ENCODE peak calls at places on chromosomes 5 and 9, in seven cellular contexts. Q is kidney epithelial cell, G is ovary, P is cardiac muscle cell, R is omental fat pad, V is CD14-positive monocyte, U is HFFc6. W is an unnamed sample.

GRCh38 chr9:77912895-77913693 is 118.5 kb downstream of the GNAQ start:
- DNase-seq in Q (no peak), G (no peak), P (no peak), R (no peak), V (no peak), U (peak), W (no peak)

GRCh38 chr5:54703091-54703490 is 185.5 kb downstream of the SNX18 start:
- DNase-seq in Q (peak), G (peak), P (no peak), R (no peak), V (no peak), U (peak), W (no peak)

GRCh38 chr5:112116372-112116771 is 302.7 kb downstream of the EPB41L4A start:
- DNase-seq in Q (no peak), G (no peak), P (no peak), R (no peak), V (no peak), U (no peak), W (no peak)

GRCh38 chr5:106873558-106873957 is 797.2 kb downstream of the EFNA5 start:
- DNase-seq in Q (peak), G (no peak), P (no peak), R (no peak), V (no peak), U (no peak), W (no peak)

GRCh38 chr9:78923966-78924659 is 627.2 kb downstream of the PSAT1 start:
- DNase-seq in Q (no peak), G (no peak), P (no peak), R (no peak), V (no peak), U (no peak), W (no peak)

GRCh38 chr5:88952344-88952743 is 69.4 kb upstream of the MEF2C start:
- DNase-seq in Q (no peak), G (no peak), P (peak), R (no peak), V (no peak), U (no peak), W (no peak)

GRCh38 chr5:95060100-95060499 is 224.8 kb downstream of the MCTP1 start:
- DNase-seq in Q (no peak), G (no peak), P (no peak), R (no peak), V (no peak), U (no peak), W (no peak)

GRCh38 chr5:53411388-53411787 is 69.0 kb upstream of the FST start:
- DNase-seq in Q (no peak), G (no peak), P (no peak), R (no peak), V (no peak), U (no peak), W (peak)

GRCh38 chr5:178122346-178122745 is 8.5 kb upstream of the RMND5B start:
- DNase-seq in Q (no peak), G (no peak), P (no peak), R (no peak), V (no peak), U (no peak), W (no peak)

GRCh38 chr5:131212471-131213021 is 41.8 kb downstream of the LYRM7 start:
- DNase-seq in Q (no peak), G (no peak), P (no peak), R (no peak), V (no peak), U (no peak), W (peak)

GRCh38 chr5:55176176-55176818 is 3.3 kb upstream of the CDC20B start:
- DNase-seq in Q (no peak), G (peak), P (peak), R (no peak), V (no peak), U (no peak), W (peak)

GRCh38 chr5:17426104-17426739 is 71.8 kb upstream of the TAF11L2 start:
- DNase-seq in Q (no peak), G (no peak), P (no peak), R (no peak), V (no peak), U (no peak), W (peak)

GRCh38 chr5:440413-441180 is 2.4 kb upstream of the EXOC3 start:
- DNase-seq in Q (no peak), G (no peak), P (no peak), R (no peak), V (no peak), U (no peak), W (peak)

GRCh38 chr5:55714339-55714738 is 2.2 kb upstream of the SLC38A9 start:
- DNase-seq in Q (no peak), G (no peak), P (no peak), R (no peak), V (no peak), U (no peak), W (no peak)

GRCh38 chr5:72137826-72138409 is 30.6 kb downstream of the MAP1B start:
- DNase-seq in Q (no peak), G (no peak), P (no peak), R (no peak), V (no peak), U (no peak), W (peak)

GRCh38 chr5:10550222-10550995 is 13.5 kb upstream of the ANKRD33B start:
- DNase-seq in Q (no peak), G (no peak), P (no peak), R (no peak), V (no peak), U (no peak), W (no peak)

GRCh38 chr5:53422539-53422938 is 57.9 kb upstream of the FST start:
- DNase-seq in Q (no peak), G (no peak), P (no peak), R (no peak), V (no peak), U (peak), W (no peak)

GRCh38 chr9:89468271-89468960 is 29.5 kb downstream of the SEMA4D start:
- DNase-seq in Q (no peak), G (no peak), P (no peak), R (peak), V (no peak), U (no peak), W (no peak)

GRCh38 chr5:151151263-151151660 is 6.3 kb downstream of the ANXA6 start:
- DNase-seq in Q (no peak), G (no peak), P (no peak), R (no peak), V (no peak), U (no peak), W (no peak)

GRCh38 chr5:52947851-52948250 is 41.3 kb upstream of the ITGA2 start:
- DNase-seq in Q (no peak), G (no peak), P (no peak), R (no peak), V (no peak), U (no peak), W (no peak)

GRCh38 chr5:91499943-91500531 is 116.9 kb upstream of the ARRDC3 start:
- DNase-seq in Q (no peak), G (no peak), P (peak), R (no peak), V (no peak), U (peak), W (peak)

GRCh38 chr9:19517202-19517942 is 108.6 kb downstream of the ACER2 start:
- DNase-seq in Q (no peak), G (no peak), P (no peak), R (no peak), V (no peak), U (no peak), W (peak)

GRCh38 chr5:36323926-36324781 is 22.5 kb upstream of the RANBP3L start:
- DNase-seq in Q (no peak), G (no peak), P (no peak), R (no peak), V (no peak), U (no peak), W (no peak)

GRCh38 chr9:93920401-93920800 is 34.8 kb downstream of the BARX1 start:
- DNase-seq in Q (no peak), G (no peak), P (no peak), R (no peak), V (no peak), U (no peak), W (no peak)

GRCh38 chr9:90987566-90987965 is 185.9 kb downstream of the SYK start:
- DNase-seq in Q (no peak), G (no peak), P (no peak), R (no peak), V (no peak), U (no peak), W (no peak)

GRCh38 chr5:80762573-80762972 is 107.8 kb upstream of the DHFR start:
- DNase-seq in Q (no peak), G (no peak), P (no peak), R (no peak), V (no peak), U (no peak), W (no peak)

GRCh38 chr5:123950701-123951100 is 438.7 kb downstream of the CSNK1G3 start:
- DNase-seq in Q (no peak), G (no peak), P (no peak), R (no peak), V (no peak), U (no peak), W (no peak)

GRCh38 chr5:123949043-123949804 is 437.2 kb downstream of the CSNK1G3 start:
- DNase-seq in Q (no peak), G (no peak), P (no peak), R (no peak), V (no peak), U (no peak), W (no peak)

GRCh38 chr5:123947797-123948196 is 435.8 kb downstream of the CSNK1G3 start:
- DNase-seq in Q (no peak), G (no peak), P (no peak), R (no peak), V (no peak), U (no peak), W (no peak)

GRCh38 chr5:123951204-123951977 is 439.4 kb downstream of the CSNK1G3 start:
- DNase-seq in Q (peak), G (no peak), P (no peak), R (no peak), V (no peak), U (peak), W (no peak)

GRCh38 chr5:123949807-123950206 is 437.8 kb downstream of the CSNK1G3 start:
- DNase-seq in Q (no peak), G (no peak), P (no peak), R (no peak), V (no peak), U (no peak), W (no peak)
- TF ChIP-seq CTCF in Q (no peak), G (no peak), P (no peak), R (no peak), V (no peak), U (no peak), W (no peak)

GRCh38 chr5:141345327-141345726 is 1.7 kb downstream of the PCDHGA3 start:
- DNase-seq in Q (no peak), G (no peak), P (no peak), R (no peak), V (no peak), U (no peak), W (no peak)

GRCh38 chr5:141342773-141343172 is 856 bp upstream of the PCDHGA3 start:
- DNase-seq in Q (no peak), G (no peak), P (peak), R (no peak), V (no peak), U (no peak), W (no peak)

GRCh38 chr5:141338538-141339306 is at the start of gene PCDHGA2:
- DNase-seq in Q (no peak), G (no peak), P (no peak), R (no peak), V (no peak), U (peak), W (peak)

GRCh38 chr5:141343242-141343952 is at the start of gene PCDHGA3:
- DNase-seq in Q (no peak), G (no peak), P (no peak), R (no peak), V (no peak), U (peak), W (no peak)

GRCh38 chr5:141343953-141344463 is 379 bp downstream of the PCDHGA3 start:
- DNase-seq in Q (no peak), G (no peak), P (no peak), R (no peak), V (no peak), U (no peak), W (no peak)
- TF ChIP-seq CTCF in Q (no peak), G (no peak), P (no peak), R (no peak), V (peak), U (peak), W (no peak)

GRCh38 chr5:79111387-79111959 is at the start of gene BHMT:
- DNase-seq in Q (no peak), G (no peak), P (no peak), R (no peak), V (no peak), U (no peak), W (no peak)

GRCh38 chr5:79109527-79110492 is 1.8 kb upstream of the BHMT start:
- DNase-seq in Q (no peak), G (no peak), P (peak), R (no peak), V (no peak), U (no peak), W (peak)

GRCh38 chr5:79108792-79109191 is 2.8 kb upstream of the BHMT start:
- DNase-seq in Q (no peak), G (no peak), P (no peak), R (no peak), V (no peak), U (no peak), W (no peak)

GRCh38 chr5:79112703-79113058 is 1.1 kb downstream of the BHMT start:
- DNase-seq in Q (no peak), G (no peak), P (no peak), R (no peak), V (no peak), U (no peak), W (no peak)

DNA sequence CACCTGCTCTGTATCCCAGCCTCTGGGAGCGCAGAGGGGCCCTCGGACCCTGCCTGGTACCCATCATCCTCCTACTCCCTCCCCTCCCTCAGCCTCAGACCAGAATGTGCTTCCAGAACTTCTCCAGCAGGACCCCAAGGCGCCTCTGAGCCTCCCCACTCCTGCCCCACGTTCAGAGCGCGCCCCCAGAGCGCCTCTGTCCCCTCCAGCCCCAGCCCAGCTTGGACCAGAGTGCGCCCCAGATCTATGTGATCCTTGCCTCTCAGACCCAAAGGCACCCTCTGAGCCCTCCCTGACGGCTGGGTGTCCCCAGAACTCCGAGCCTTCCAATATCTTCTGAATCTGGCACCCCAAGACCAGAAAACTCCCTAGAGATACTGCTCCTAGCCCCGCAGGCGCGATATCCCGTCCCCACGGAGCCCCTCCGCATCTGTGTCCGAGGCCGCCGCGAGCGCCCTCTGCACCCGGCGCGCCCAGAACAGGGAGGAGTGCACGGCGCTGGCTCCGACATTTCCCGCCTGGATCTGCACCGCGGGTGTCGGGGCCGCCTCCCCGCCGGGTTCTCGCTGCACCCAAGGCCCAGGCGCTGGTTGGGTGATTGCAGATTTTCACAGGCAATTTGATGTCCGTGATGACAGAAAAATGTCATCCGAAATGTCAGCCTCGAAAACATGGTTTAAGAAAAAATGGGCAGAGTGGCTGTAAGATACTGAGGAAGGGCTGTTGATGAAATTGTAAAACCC is 522 bp downstream of the BHMT start:
- DNase-seq in Q (no peak), G (no peak), P (peak), R (no peak), V (no peak), U (no peak), W (no peak)
- TF ChIP-seq CTCF in Q (peak), G (no peak), P (no peak), R (no peak), V (no peak), U (no peak), W (no peak)

DNA sequence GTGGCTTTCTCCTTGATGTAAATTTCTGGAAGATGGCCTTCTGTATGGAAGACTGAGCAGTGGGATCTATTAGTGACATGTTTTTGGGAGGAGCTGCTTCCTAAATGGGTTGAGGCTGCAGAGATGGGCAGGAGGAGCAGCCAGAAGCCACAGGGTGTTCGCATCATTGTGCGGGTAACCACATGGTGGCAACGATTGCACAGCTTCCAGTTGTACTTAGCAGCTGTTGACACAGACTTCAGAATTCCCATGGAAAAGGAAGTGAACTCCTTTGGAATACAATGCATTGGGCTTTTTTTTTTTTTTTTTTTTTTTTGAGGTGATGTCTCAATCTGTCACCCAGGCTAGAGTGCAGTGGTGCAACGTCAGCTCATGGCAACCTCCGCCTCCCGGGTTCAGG is 297.3 kb downstream of the NR3C1 start:
- DNase-seq in Q (peak), G (peak), P (peak), R (no peak), V (no peak), U (peak), W (no peak)
- TF ChIP-seq CTCF in Q (peak), G (no peak), P (peak), R (no peak), V (no peak), U (peak), W (no peak)

GRCh38 chr9:84669008-84669292 is 579 bp upstream of the NTRK2 start:
- DNase-seq in Q (no peak), G (no peak), P (no peak), R (no peak), V (no peak), U (no peak), W (peak)

GRCh38 chr9:84670801-84671153 is 1.2 kb downstream of the NTRK2 start:
- DNase-seq in Q (no peak), G (no peak), P (no peak), R (no peak), V (no peak), U (no peak), W (no peak)

GRCh38 chr9:84670106-84670800 is 724 bp downstream of the NTRK2 start:
- DNase-seq in Q (no peak), G (peak), P (peak), R (no peak), V (no peak), U (no peak), W (peak)

GRCh38 chr9:84668204-84669007 is 1.1 kb upstream of the NTRK2 start:
- DNase-seq in Q (peak), G (peak), P (peak), R (no peak), V (no peak), U (peak), W (peak)

GRCh38 chr9:84669293-84670105 is at the start of gene NTRK2:
- DNase-seq in Q (no peak), G (peak), P (peak), R (no peak), V (no peak), U (no peak), W (peak)
- TF ChIP-seq CTCF in Q (peak), G (no peak), P (no peak), R (no peak), V (no peak), U (no peak), W (no peak)

GRCh38 chr5:136169218-136169617 is 23.7 kb downstream of the SMIM32 start:
- DNase-seq in Q (no peak), G (no peak), P (no peak), R (no peak), V (no peak), U (no peak), W (no peak)

DNA sequence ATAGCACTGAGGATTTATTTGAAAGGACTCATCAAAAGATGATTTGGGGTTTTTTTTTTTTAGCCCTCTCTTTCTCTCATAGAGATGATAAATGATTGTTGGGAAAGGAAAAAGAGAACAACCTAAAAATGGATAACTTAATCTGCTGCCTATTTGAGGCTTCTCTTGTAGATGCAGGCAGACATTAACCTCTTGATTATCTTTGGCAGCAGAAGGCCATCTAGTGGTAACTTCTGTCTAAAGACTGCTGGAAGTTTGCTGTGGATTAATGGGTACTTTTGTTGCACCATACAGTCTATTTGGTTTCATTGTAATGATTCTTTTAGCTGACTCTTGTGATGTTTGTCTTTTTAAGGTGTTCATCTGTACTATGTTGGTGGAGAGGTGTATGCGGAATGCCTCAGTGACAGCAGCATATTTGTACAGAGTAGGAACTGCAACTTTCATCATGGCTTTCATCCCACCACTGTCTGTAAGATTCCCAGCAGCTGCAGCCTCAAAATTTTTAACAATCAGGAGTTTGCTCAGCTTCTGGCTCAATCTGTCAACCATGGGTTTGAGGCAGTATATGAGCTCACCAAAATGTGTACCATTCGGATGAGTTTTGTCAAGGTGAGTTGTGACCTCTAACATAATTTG is 18.8 kb downstream of the SMIM32 start:
- DNase-seq in Q (peak), G (no peak), P (peak), R (no peak), V (no peak), U (peak), W (peak)
- TF ChIP-seq CTCF in Q (peak), G (no peak), P (peak), R (no peak), V (peak), U (peak), W (peak)

DNA sequence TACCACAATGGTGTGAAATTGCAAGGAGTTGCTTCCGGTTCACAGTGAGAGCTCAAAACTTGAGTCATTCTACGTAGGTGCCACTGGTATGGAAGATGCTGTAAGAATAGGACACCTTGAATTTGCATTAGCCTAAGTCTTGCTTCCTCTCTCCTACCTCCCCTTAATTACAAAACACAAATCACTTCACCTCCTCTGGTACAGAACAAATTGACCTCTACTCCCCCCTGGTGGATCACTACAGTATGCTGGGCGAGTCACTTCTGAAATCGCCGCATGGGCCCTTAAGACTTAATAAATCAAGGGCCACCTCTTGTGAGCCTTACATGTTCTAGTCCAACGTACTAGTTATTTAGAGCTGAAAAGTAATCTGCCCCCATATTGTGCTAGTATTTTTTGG is 145.3 kb upstream of the SMARCA2 start:
- DNase-seq in Q (no peak), G (no peak), P (peak), R (no peak), V (no peak), U (no peak), W (peak)
- TF ChIP-seq CTCF in Q (peak), G (no peak), P (peak), R (no peak), V (peak), U (peak), W (peak)